ENCODE peak calls at places on chromosomes 5 and 9, in four cellular contexts. One of them, this sample, is unnamed.

GRCh38 chr9:6827370-6827949 is 69.7 kb downstream of the KDM4C start:
- DNase-seq in OCI-LY7: peak
- DNase-seq in HL-60: peak
- DNase-seq in A549: peak
- DNase-seq in this sample: peak

GRCh38 chr5:1733369-1733768 is 66.3 kb downstream of the MRPL36 start:
- DNase-seq in OCI-LY7: no peak
- DNase-seq in HL-60: no peak
- DNase-seq in A549: no peak
- DNase-seq in this sample: no peak

GRCh38 chr5:97365918-97366317 is 182.9 kb upstream of the RIOK2 start:
- DNase-seq in OCI-LY7: no peak
- DNase-seq in HL-60: no peak
- DNase-seq in A549: no peak
- DNase-seq in this sample: no peak

GRCh38 chr5:2735996-2736395 is 15.5 kb downstream of the IRX2 start:
- DNase-seq in OCI-LY7: no peak
- DNase-seq in HL-60: no peak
- DNase-seq in A549: no peak
- DNase-seq in this sample: no peak

GRCh38 chr9:109098221-109098959 is 21.4 kb downstream of the TMEM245 start:
- DNase-seq in OCI-LY7: no peak
- DNase-seq in HL-60: no peak
- DNase-seq in A549: no peak
- DNase-seq in this sample: no peak

GRCh38 chr5:149037819-149038218 is 25.0 kb downstream of the SH3TC2 start:
- DNase-seq in OCI-LY7: no peak
- DNase-seq in HL-60: peak
- DNase-seq in A549: no peak
- DNase-seq in this sample: peak

GRCh38 chr5:145660897-145661650 is 174.1 kb downstream of the PRELID2 start:
- DNase-seq in OCI-LY7: no peak
- DNase-seq in HL-60: no peak
- DNase-seq in A549: no peak
- DNase-seq in this sample: no peak

GRCh38 chr9:87684627-87685204 is 41.2 kb upstream of the CTSL start:
- DNase-seq in OCI-LY7: no peak
- DNase-seq in HL-60: peak
- DNase-seq in A549: peak
- DNase-seq in this sample: no peak

GRCh38 chr9:109013678-109014145 is 413 bp upstream of the CTNNAL1 start:
- DNase-seq in OCI-LY7: no peak
- DNase-seq in HL-60: no peak
- DNase-seq in A549: no peak
- DNase-seq in this sample: no peak

GRCh38 chr5:174356536-174356935 is 311.0 kb downstream of the NSG2 start:
- DNase-seq in OCI-LY7: no peak
- DNase-seq in HL-60: no peak
- DNase-seq in A549: no peak
- DNase-seq in this sample: no peak

GRCh38 chr5:115321309-115321708 is 24.9 kb upstream of the CCDC112 start:
- DNase-seq in OCI-LY7: no peak
- DNase-seq in HL-60: no peak
- DNase-seq in A549: no peak
- DNase-seq in this sample: no peak

GRCh38 chr5:150649828-150650712 is 9.6 kb downstream of the SYNPO start:
- DNase-seq in OCI-LY7: no peak
- DNase-seq in HL-60: no peak
- DNase-seq in A549: no peak
- DNase-seq in this sample: no peak

GRCh38 chr5:157734466-157734865 is 3.2 kb downstream of the THG1L start:
- DNase-seq in OCI-LY7: no peak
- DNase-seq in HL-60: no peak
- DNase-seq in A549: no peak
- DNase-seq in this sample: no peak

GRCh38 chr5:43636076-43636475 is 33.1 kb downstream of the NNT start:
- DNase-seq in OCI-LY7: no peak
- DNase-seq in HL-60: no peak
- DNase-seq in A549: no peak
- DNase-seq in this sample: no peak

GRCh38 chr5:174504266-174504726 is 220.1 kb upstream of the MSX2 start:
- DNase-seq in OCI-LY7: no peak
- DNase-seq in HL-60: no peak
- DNase-seq in A549: no peak
- DNase-seq in this sample: no peak

GRCh38 chr9:131226226-131226625 is 50.1 kb downstream of the FAM78A start:
- DNase-seq in OCI-LY7: no peak
- DNase-seq in HL-60: no peak
- DNase-seq in A549: no peak
- DNase-seq in this sample: no peak

GRCh38 chr5:6772886-6773285 is 59.7 kb downstream of the TENT4A start:
- DNase-seq in OCI-LY7: no peak
- DNase-seq in HL-60: no peak
- DNase-seq in A549: no peak
- DNase-seq in this sample: no peak

GRCh38 chr9:120578614-120579013 is 1.4 kb downstream of the CDK5RAP2 start:
- DNase-seq in OCI-LY7: no peak
- DNase-seq in HL-60: no peak
- DNase-seq in A549: no peak
- DNase-seq in this sample: no peak

GRCh38 chr9:128162215-128163026 is 2.4 kb downstream of the BBLN start:
- DNase-seq in OCI-LY7: no peak
- DNase-seq in HL-60: no peak
- DNase-seq in A549: no peak
- DNase-seq in this sample: no peak

GRCh38 chr9:89603629-89604462 is 966 bp upstream of the GADD45G start:
- DNase-seq in OCI-LY7: peak
- DNase-seq in HL-60: peak
- DNase-seq in A549: peak
- DNase-seq in this sample: no peak

GRCh38 chr5:163594951-163595350 is 89.5 kb downstream of the MAT2B start:
- DNase-seq in OCI-LY7: no peak
- DNase-seq in HL-60: no peak
- DNase-seq in A549: no peak
- DNase-seq in this sample: no peak

GRCh38 chr5:31888513-31888912 is 249.6 kb downstream of the PDZD2 start:
- DNase-seq in OCI-LY7: no peak
- DNase-seq in HL-60: no peak
- DNase-seq in A549: no peak
- DNase-seq in this sample: no peak

GRCh38 chr9:21576331-21577189 is 94.4 kb upstream of the IFNE start:
- DNase-seq in OCI-LY7: no peak
- DNase-seq in HL-60: no peak
- DNase-seq in A549: no peak
- DNase-seq in this sample: no peak

GRCh38 chr9:110538169-110538568 is 41.4 kb downstream of the SVEP1 start:
- DNase-seq in OCI-LY7: no peak
- DNase-seq in HL-60: no peak
- DNase-seq in A549: no peak
- DNase-seq in this sample: no peak

GRCh38 chr9:91519520-91520270 is 96.1 kb upstream of the NFIL3 start:
- DNase-seq in OCI-LY7: no peak
- DNase-seq in HL-60: no peak
- DNase-seq in A549: no peak
- DNase-seq in this sample: no peak

GRCh38 chr9:126415741-126416370 is 89.2 kb downstream of the MVB12B start:
- DNase-seq in OCI-LY7: no peak
- DNase-seq in HL-60: no peak
- DNase-seq in A549: no peak
- DNase-seq in this sample: no peak

GRCh38 chr5:176730815-176731475 is 79.4 kb upstream of the UNC5A start:
- DNase-seq in OCI-LY7: no peak
- DNase-seq in HL-60: no peak
- DNase-seq in A549: no peak
- DNase-seq in this sample: no peak

GRCh38 chr5:72480836-72481235 is 26.4 kb downstream of the ZNF366 start:
- DNase-seq in OCI-LY7: no peak
- DNase-seq in HL-60: no peak
- DNase-seq in A549: no peak
- DNase-seq in this sample: no peak

GRCh38 chr9:126805546-126806262 is 864 bp downstream of the ZBTB43 start:
- DNase-seq in OCI-LY7: peak
- DNase-seq in HL-60: peak
- DNase-seq in A549: no peak
- DNase-seq in this sample: no peak

GRCh38 chr5:87717761-87718160 is 305.0 kb upstream of the CCNH start:
- DNase-seq in OCI-LY7: no peak
- DNase-seq in HL-60: no peak
- DNase-seq in A549: no peak
- DNase-seq in this sample: no peak

GRCh38 chr9:378263-378662 is 163.6 kb downstream of the DOCK8 start:
- DNase-seq in OCI-LY7: no peak
- DNase-seq in HL-60: no peak
- DNase-seq in A549: no peak
- DNase-seq in this sample: peak

GRCh38 chr5:123046222-123046621 is 9.7 kb upstream of the PPIC start:
- DNase-seq in OCI-LY7: no peak
- DNase-seq in HL-60: no peak
- DNase-seq in A549: no peak
- DNase-seq in this sample: no peak

DNA sequence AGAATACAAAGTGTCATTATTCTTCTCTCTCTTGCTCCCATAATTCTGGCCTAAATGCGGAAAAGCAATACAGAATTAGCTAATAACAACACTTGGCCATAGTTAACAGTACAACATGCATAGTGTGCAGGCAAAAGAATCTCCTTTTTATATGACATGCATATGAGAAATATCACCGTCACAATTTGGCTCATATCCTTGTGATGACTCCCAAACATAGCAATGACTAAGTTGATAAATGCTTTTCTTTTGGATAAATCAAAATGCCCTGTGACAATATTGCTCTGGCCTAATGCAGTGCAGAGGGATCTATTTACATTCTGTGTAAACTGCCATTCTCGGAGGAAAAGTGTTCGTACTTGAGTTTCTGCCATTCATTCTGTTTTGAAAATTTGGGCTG is 121.9 kb upstream of the GHR start:
- DNase-seq in OCI-LY7: no peak
- DNase-seq in HL-60: no peak
- DNase-seq in A549: no peak
- DNase-seq in this sample: no peak
- H3K4me3 ChIP-seq in OCI-LY7: no peak
- H3K4me3 ChIP-seq in HL-60: no peak
- H3K4me3 ChIP-seq in A549: no peak
- H3K4me3 ChIP-seq in this sample: no peak

GRCh38 chr5:59584858-59585846 is 308.4 kb downstream of the PDE4D start:
- DNase-seq in OCI-LY7: no peak
- DNase-seq in HL-60: no peak
- DNase-seq in A549: no peak
- DNase-seq in this sample: no peak

GRCh38 chr5:59583810-59584562 is 309.5 kb downstream of the PDE4D start:
- DNase-seq in OCI-LY7: no peak
- DNase-seq in HL-60: no peak
- DNase-seq in A549: no peak
- DNase-seq in this sample: no peak

GRCh38 chr5:59582746-59583145 is 310.8 kb downstream of the PDE4D start:
- DNase-seq in OCI-LY7: no peak
- DNase-seq in HL-60: no peak
- DNase-seq in A549: no peak
- DNase-seq in this sample: no peak

GRCh38 chr5:59586811-59587340 is 306.6 kb downstream of the PDE4D start:
- DNase-seq in OCI-LY7: no peak
- DNase-seq in HL-60: no peak
- DNase-seq in A549: no peak
- DNase-seq in this sample: no peak

DNA sequence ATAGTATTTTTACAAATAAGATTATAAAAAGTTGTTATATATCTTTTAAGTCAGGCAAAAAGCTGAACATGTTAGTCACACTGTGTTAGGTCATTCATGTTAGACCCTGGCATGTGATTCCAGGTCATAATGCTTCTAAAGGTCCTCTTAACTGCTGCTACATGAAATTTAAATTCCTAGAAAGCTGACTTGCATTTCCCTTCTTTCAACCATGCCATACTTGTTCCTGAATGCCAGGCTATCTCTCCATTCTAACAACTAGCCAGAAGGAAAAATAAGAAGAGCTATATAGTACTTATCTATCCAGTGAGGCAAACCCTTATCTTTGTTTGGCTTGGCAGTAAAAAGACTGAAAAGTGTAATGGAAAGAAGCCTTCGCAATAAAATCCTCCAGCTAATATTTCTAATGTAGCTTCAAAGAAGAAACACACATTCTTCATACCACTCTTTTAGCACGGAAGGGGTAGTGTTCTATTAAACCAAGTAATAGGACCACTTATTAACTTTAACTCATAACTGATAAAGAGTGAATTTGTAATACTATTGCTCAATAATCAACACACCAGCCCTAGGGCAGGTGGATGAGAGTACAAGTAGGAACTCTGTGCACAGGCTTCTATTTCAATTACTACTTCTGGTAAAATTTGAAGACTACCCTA is 310.2 kb downstream of the PDE4D start:
- DNase-seq in OCI-LY7: no peak
- DNase-seq in HL-60: no peak
- DNase-seq in A549: no peak
- DNase-seq in this sample: no peak
- H3K4me3 ChIP-seq in OCI-LY7: no peak
- H3K4me3 ChIP-seq in HL-60: no peak
- H3K4me3 ChIP-seq in A549: peak
- H3K4me3 ChIP-seq in this sample: no peak

GRCh38 chr9:98018347-98018746 is 35.2 kb downstream of the ANP32B start:
- DNase-seq in OCI-LY7: no peak
- DNase-seq in HL-60: no peak
- DNase-seq in A549: no peak
- DNase-seq in this sample: no peak
- H3K4me3 ChIP-seq in OCI-LY7: no peak
- H3K4me3 ChIP-seq in HL-60: no peak
- H3K4me3 ChIP-seq in A549: no peak
- H3K4me3 ChIP-seq in this sample: no peak

DNA sequence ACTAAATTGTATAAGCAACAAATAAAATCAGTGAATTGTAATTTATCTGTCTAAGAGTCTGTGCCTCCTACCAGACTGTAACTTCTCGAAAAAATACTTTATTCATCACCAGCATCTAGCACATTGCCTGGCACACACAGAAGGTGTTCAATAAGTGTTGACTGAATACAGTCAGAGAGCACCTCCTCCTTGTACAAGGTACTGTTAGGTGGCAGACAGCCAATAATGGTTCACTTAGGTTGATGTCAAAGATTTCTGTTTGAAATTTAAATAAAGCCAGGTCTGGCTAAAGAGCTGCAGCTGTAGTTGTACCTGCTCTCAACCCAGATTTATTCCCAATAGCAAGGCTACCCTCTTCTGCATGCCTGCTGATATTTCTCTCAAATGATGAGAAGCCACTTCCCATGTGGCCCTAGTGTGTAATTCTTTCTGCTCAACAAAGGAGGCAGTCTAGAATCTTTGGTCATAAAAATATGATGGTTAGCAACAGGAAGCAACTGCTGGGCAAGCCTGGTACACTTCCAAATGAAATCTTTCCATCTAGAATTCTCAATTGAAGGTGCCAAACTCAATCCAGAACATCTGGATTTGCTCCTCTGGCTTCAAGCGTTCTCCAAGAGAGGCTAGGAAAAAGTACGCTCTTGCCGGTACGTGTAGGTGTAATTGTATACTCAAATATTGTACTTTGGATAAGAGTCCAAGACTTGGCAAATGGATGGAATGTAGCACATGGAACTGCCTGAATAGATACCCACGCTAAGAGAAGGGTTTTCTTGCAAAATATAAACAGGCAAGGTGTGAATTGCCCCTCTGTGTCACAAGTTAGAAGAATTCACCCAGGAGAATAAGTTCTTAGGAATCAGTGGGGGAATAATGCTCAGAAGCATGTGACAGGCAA is 95.6 kb downstream of the NR6A1 start:
- DNase-seq in OCI-LY7: no peak
- DNase-seq in HL-60: no peak
- DNase-seq in A549: no peak
- DNase-seq in this sample: no peak
- H3K4me3 ChIP-seq in OCI-LY7: no peak
- H3K4me3 ChIP-seq in HL-60: no peak
- H3K4me3 ChIP-seq in A549: no peak
- H3K4me3 ChIP-seq in this sample: no peak